ENCODE peak calls at places on chromosomes 7 and 10, in four cellular contexts. V is A549, J is HepG2, F is GM12878. Q is an unnamed sample.

GRCh38 chr7:7962851-7963250 is 5.7 kb upstream of the GLCCI1 start:
- DNase-seq in V (no peak), J (no peak), F (no peak), Q (no peak)

GRCh38 chr7:99201027-99201426 is 6.9 kb downstream of the KPNA7 start:
- DNase-seq in V (peak; percentile 53), J (no peak), F (no peak), Q (no peak)

GRCh38 chr10:35092851-35093250 is 2.7 kb upstream of the CUL2 start:
- DNase-seq in V (no peak), J (no peak), F (no peak), Q (no peak)

GRCh38 chr10:73408061-73408460 is 5.8 kb downstream of the ANXA7 start:
- DNase-seq in V (no peak), J (no peak), F (no peak), Q (no peak)

GRCh38 chr7:96624954-96625353 is 84.7 kb downstream of the SEM1 start:
- DNase-seq in V (no peak), J (no peak), F (no peak), Q (no peak)

GRCh38 chr7:12436896-12437535 is 33.4 kb upstream of the VWDE start:
- DNase-seq in V (no peak), J (no peak), F (no peak), Q (peak; percentile 59)

GRCh38 chr10:79068203-79068561 is 584 bp upstream of the ZMIZ1 start:
- DNase-seq in V (peak; percentile 37), J (no peak), F (no peak), Q (no peak)

GRCh38 chr10:47024399-47025252 is 113.4 kb downstream of the PTPN20 start:
- DNase-seq in V (peak; percentile 87), J (peak; percentile 53), F (peak; percentile 16), Q (peak; percentile 87)

GRCh38 chr7:108299251-108300014 is 156.8 kb downstream of the NRCAM start:
- DNase-seq in V (no peak), J (no peak), F (no peak), Q (no peak)

GRCh38 chr10:1532636-1533035 is 204.7 kb downstream of the ADARB2 start:
- DNase-seq in V (no peak), J (no peak), F (no peak), Q (no peak)

GRCh38 chr7:44081266-44081748 is 1.0 kb downstream of the POLM start:
- DNase-seq in V (no peak), J (no peak), F (no peak), Q (peak; percentile 86)

GRCh38 chr7:105723582-105723981 is 142.3 kb upstream of the EFCAB10 start:
- DNase-seq in V (no peak), J (no peak), F (no peak), Q (no peak)

GRCh38 chr10:63866747-63867140 is 345.5 kb downstream of the REEP3 start:
- DNase-seq in V (no peak), J (peak; percentile 3), F (no peak), Q (peak; percentile 10)

GRCh38 chr7:135960709-135961451 is 16.3 kb downstream of the MTPN start:
- DNase-seq in V (no peak), J (no peak), F (no peak), Q (no peak)

GRCh38 chr7:44431091-44431608 is 59.3 kb downstream of the NUDCD3 start:
- DNase-seq in V (no peak), J (peak; percentile 31), F (no peak), Q (no peak)

GRCh38 chr7:116398672-116399071 is 100.9 kb upstream of the CAV2 start:
- DNase-seq in V (no peak), J (no peak), F (no peak), Q (no peak)

GRCh38 chr10:123156091-123156490 is 1.9 kb downstream of the BUB3 start:
- DNase-seq in V (no peak), J (no peak), F (no peak), Q (no peak)

GRCh38 chr10:68981074-68981473 is 7.5 kb upstream of the KIFBP start:
- DNase-seq in V (peak; percentile 33), J (peak; percentile 19), F (no peak), Q (no peak)

GRCh38 chr7:113202282-113202681 is 83.9 kb upstream of the SMIM30 start:
- DNase-seq in V (no peak), J (no peak), F (no peak), Q (no peak)

GRCh38 chr10:92689663-92690210 is at the start of gene HHEX:
- DNase-seq in V (peak; percentile 57), J (peak; percentile 56), F (no peak), Q (peak; percentile 88)
- TF ChIP-seq RAD21 in V (no peak), J (peak; percentile 19), F (no peak), Q (no peak)

GRCh38 chr7:128963327-128963757 is 25.6 kb downstream of the IRF5 start:
- DNase-seq in V (no peak), J (no peak), F (peak; percentile 79), Q (no peak)
- TF ChIP-seq MYC in V (no peak), J (no peak), F (no peak), Q (no peak)

GRCh38 chr7:129615018-129615417 is 3.5 kb downstream of the NRF1 start:
- DNase-seq in V (no peak), J (peak; percentile 68), F (peak; percentile 51), Q (no peak)
- TF ChIP-seq RAD21 in V (no peak), J (no peak), F (no peak), Q (no peak)

GRCh38 chr7:82742163-82742562 is 298.6 kb upstream of the CACNA2D1 start:
- DNase-seq in V (no peak), J (no peak), F (no peak), Q (no peak)

GRCh38 chr7:82741493-82741892 is 297.9 kb upstream of the CACNA2D1 start:
- DNase-seq in V (no peak), J (no peak), F (no peak), Q (no peak)

GRCh38 chr7:82740246-82740848 is 296.8 kb upstream of the CACNA2D1 start:
- DNase-seq in V (peak; percentile 18), J (peak; percentile 28), F (no peak), Q (no peak)

GRCh38 chr7:82745820-82746219 is 302.2 kb upstream of the CACNA2D1 start:
- DNase-seq in V (no peak), J (no peak), F (no peak), Q (no peak)

DNA sequence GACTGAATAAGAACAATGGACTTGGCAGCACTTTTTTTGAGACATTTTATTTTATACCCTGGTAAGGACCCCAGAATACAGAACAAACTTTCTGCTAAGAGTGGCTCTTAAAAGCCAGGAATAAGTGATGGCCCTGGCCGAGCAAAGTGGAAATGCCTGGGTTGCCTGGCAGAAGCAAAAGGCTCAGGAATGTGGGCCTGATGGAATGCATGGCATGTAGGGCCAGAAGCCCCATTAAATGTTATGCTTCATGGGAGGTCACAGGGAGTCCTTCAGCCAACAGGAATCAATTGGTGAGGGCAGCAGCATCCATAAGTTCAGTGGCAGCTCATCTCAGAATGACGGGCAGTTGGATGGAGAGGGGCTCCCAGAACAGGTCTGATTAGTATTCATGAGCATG is 301.5 kb upstream of the CACNA2D1 start:
- DNase-seq in V (no peak), J (no peak), F (no peak), Q (no peak)
- TF ChIP-seq MYC in V (no peak), J (no peak), F (no peak), Q (no peak)

GRCh38 chr7:143360788-143361551 is 1.5 kb downstream of the FAM131B start:
- DNase-seq in V (no peak), J (no peak), F (no peak), Q (no peak)

GRCh38 chr7:143359769-143360168 is 2.7 kb downstream of the FAM131B start:
- DNase-seq in V (no peak), J (no peak), F (no peak), Q (no peak)

GRCh38 chr7:143363011-143363937 is 761 bp upstream of the FAM131B start:
- DNase-seq in V (no peak), J (no peak), F (no peak), Q (no peak)

GRCh38 chr7:143361552-143362125 is 874 bp downstream of the FAM131B start:
- DNase-seq in V (no peak), J (no peak), F (no peak), Q (no peak)

DNA sequence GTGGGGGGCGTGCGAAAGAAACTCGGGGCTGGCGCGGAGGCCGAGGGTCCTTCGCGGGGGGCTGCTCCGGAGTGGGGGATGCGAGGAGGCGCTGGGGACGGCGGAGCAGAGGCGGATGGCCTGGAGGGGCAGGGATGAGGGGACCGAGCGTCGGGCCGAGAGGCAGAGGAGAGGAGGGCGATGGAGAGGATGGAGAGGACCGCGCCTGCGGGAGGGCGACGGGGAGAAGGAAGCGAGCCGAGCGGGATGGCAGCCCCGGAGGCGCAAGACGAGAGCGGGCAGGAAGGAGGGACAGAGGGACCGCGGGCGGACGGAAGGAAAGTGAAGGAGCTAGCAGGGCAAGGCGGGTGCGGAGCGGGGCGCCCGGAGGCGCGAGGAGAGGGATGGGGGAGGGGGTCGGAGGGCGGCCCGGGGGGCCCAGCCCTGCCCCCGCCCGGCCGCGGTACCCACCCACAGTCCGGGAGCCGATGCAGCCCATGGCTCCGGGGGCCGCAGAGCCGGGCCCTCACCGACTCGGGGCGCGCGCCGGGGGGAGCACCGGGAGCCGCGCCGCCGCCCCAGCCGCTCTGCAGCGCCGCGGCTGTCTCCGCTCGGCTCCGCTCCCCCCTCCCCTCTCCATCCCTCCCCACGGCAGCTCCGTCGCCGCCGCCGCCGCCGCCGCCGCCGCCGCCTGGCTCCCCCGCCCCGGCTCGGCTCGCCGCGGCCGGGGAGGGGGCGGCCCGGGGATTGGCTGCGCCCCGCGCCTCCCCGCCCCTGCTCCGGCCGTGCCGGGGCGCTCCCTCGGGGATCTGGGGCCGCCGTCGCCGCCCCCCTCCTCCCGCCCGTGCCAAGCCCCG is at the start of gene FAM131B:
- DNase-seq in V (no peak), J (no peak), F (no peak), Q (no peak)
- TF ChIP-seq RAD21 in V (no peak), J (no peak), F (no peak), Q (no peak)

GRCh38 chr10:3010819-3011422 is 56.4 kb upstream of the PFKP start:
- DNase-seq in V (no peak), J (peak; percentile 21), F (no peak), Q (no peak)
- TF ChIP-seq MYC in V (no peak), J (no peak), F (no peak), Q (no peak)

GRCh38 chr10:49527850-49528249 is 11.1 kb downstream of the ERCC6 start:
- DNase-seq in V (no peak), J (no peak), F (no peak), Q (no peak)
- TF ChIP-seq RAD21 in V (no peak), J (no peak), F (no peak), Q (no peak)

GRCh38 chr10:7734821-7735220 is 31.7 kb downstream of the ITIH2 start:
- DNase-seq in V (no peak), J (no peak), F (no peak), Q (no peak)
- TF ChIP-seq MYC in V (no peak), J (no peak), F (no peak), Q (no peak)

GRCh38 chr10:132611986-132612385 is 74.4 kb downstream of the INPP5A start:
- DNase-seq in V (no peak), J (no peak), F (no peak), Q (no peak)
- TF ChIP-seq RAD21 in V (no peak), J (no peak), F (no peak), Q (no peak)

GRCh38 chr10:3074145-3074665 is 6.9 kb downstream of the PFKP start:
- DNase-seq in V (no peak), J (peak; percentile 41), F (no peak), Q (peak; percentile 74)
- TF ChIP-seq MYC in V (no peak), J (no peak), F (no peak), Q (no peak)